ENCODE peak calls at places on chromosomes 1 and 21, in six cellular contexts. One of them, this sample, is unnamed.

GRCh38 chr1:10947691-10948462 is 64.6 kb upstream of the TARDBP start:
- DNase-seq in tibial nerve: no peak
- DNase-seq in MCF 10A: no peak
- DNase-seq in PC-3: no peak
- DNase-seq in AG04450: no peak
- DNase-seq in CD4-positive, alpha-beta T cell: no peak
- DNase-seq in this sample: no peak

GRCh38 chr1:10987840-10988417 is 24.5 kb upstream of the TARDBP start:
- DNase-seq in MCF 10A: no peak
- DNase-seq in tibial nerve: no peak
- DNase-seq in AG04450: no peak
- DNase-seq in CD4-positive, alpha-beta T cell: no peak
- DNase-seq in PC-3: no peak
- DNase-seq in this sample: no peak

GRCh38 chr1:89566761-89567174 is 42.1 kb downstream of the LRRC8B start:
- DNase-seq in MCF 10A: no peak
- DNase-seq in CD4-positive, alpha-beta T cell: no peak
- DNase-seq in tibial nerve: no peak
- DNase-seq in AG04450: no peak
- DNase-seq in PC-3: no peak
- DNase-seq in this sample: no peak

GRCh38 chr1:200346744-200347143 is 63.1 kb downstream of the ZNF281 start:
- DNase-seq in CD4-positive, alpha-beta T cell: no peak
- DNase-seq in tibial nerve: no peak
- DNase-seq in PC-3: no peak
- DNase-seq in MCF 10A: peak; percentile 52
- DNase-seq in AG04450: no peak
- DNase-seq in this sample: no peak

GRCh38 chr1:145960468-145961108 is 2.8 kb upstream of the LIX1L start:
- DNase-seq in CD4-positive, alpha-beta T cell: peak; percentile 30
- DNase-seq in AG04450: no peak
- DNase-seq in PC-3: peak; percentile 46
- DNase-seq in MCF 10A: no peak
- DNase-seq in tibial nerve: no peak
- DNase-seq in this sample: peak; percentile 56

GRCh38 chr21:29382029-29382654 is 83.4 kb downstream of the BACH1 start:
- DNase-seq in AG04450: no peak
- DNase-seq in tibial nerve: no peak
- DNase-seq in PC-3: peak; percentile 87
- DNase-seq in CD4-positive, alpha-beta T cell: no peak
- DNase-seq in MCF 10A: peak; percentile 36
- DNase-seq in this sample: no peak

GRCh38 chr1:74811421-74812179 is 78.6 kb downstream of the TYW3 start:
- DNase-seq in CD4-positive, alpha-beta T cell: no peak
- DNase-seq in MCF 10A: no peak
- DNase-seq in PC-3: no peak
- DNase-seq in tibial nerve: no peak
- DNase-seq in AG04450: no peak
- DNase-seq in this sample: no peak

GRCh38 chr1:39170731-39171375 is 33.6 kb upstream of the MACF1 start:
- DNase-seq in MCF 10A: no peak
- DNase-seq in tibial nerve: no peak
- DNase-seq in CD4-positive, alpha-beta T cell: no peak
- DNase-seq in PC-3: no peak
- DNase-seq in AG04450: no peak
- DNase-seq in this sample: no peak